ENCODE peak calls at places on chromosomes 1 and 21, in ten cellular contexts. One of them, this sample, is unnamed.

GRCh38 chr1:210438928-210439841 is 110.5 kb downstream of the HHAT start:
- DNase-seq in Right ventricle myocardium superior: no peak
- DNase-seq in NCI-H2029: no peak
- DNase-seq in choroid plexus epithelial cell: peak
- DNase-seq in cardiac fibroblast: peak
- DNase-seq in C1 segment of cervical spinal cord: no peak
- DNase-seq in NCI-H524: no peak
- DNase-seq in amniotic stem cell: peak
- DNase-seq in T-cell: no peak
- DNase-seq in HT1080: peak
- DNase-seq in this sample: no peak

GRCh38 chr1:162135271-162135775 is 65.8 kb downstream of the NOS1AP start:
- DNase-seq in cardiac fibroblast: no peak
- DNase-seq in NCI-H2029: no peak
- DNase-seq in HT1080: no peak
- DNase-seq in Right ventricle myocardium superior: no peak
- DNase-seq in choroid plexus epithelial cell: no peak
- DNase-seq in C1 segment of cervical spinal cord: no peak
- DNase-seq in NCI-H524: peak
- DNase-seq in amniotic stem cell: no peak
- DNase-seq in T-cell: no peak
- DNase-seq in this sample: no peak

GRCh38 chr1:221822591-221822990 is 80.7 kb upstream of the DUSP10 start:
- DNase-seq in NCI-H524: no peak
- DNase-seq in cardiac fibroblast: no peak
- DNase-seq in NCI-H2029: no peak
- DNase-seq in choroid plexus epithelial cell: no peak
- DNase-seq in C1 segment of cervical spinal cord: no peak
- DNase-seq in T-cell: no peak
- DNase-seq in Right ventricle myocardium superior: no peak
- DNase-seq in HT1080: no peak
- DNase-seq in amniotic stem cell: no peak
- DNase-seq in this sample: no peak

GRCh38 chr1:18632711-18633427 is 2.2 kb downstream of the PAX7 start:
- DNase-seq in cardiac fibroblast: no peak
- DNase-seq in NCI-H524: peak
- DNase-seq in amniotic stem cell: no peak
- DNase-seq in choroid plexus epithelial cell: no peak
- DNase-seq in NCI-H2029: peak
- DNase-seq in HT1080: no peak
- DNase-seq in T-cell: no peak
- DNase-seq in Right ventricle myocardium superior: no peak
- DNase-seq in C1 segment of cervical spinal cord: no peak
- DNase-seq in this sample: no peak

GRCh38 chr1:113980120-113980519 is 846 bp downstream of the OLFML3 start:
- DNase-seq in T-cell: no peak
- DNase-seq in amniotic stem cell: no peak
- DNase-seq in HT1080: no peak
- DNase-seq in C1 segment of cervical spinal cord: no peak
- DNase-seq in NCI-H2029: no peak
- DNase-seq in NCI-H524: peak
- DNase-seq in Right ventricle myocardium superior: peak
- DNase-seq in cardiac fibroblast: peak
- DNase-seq in choroid plexus epithelial cell: no peak
- DNase-seq in this sample: no peak

GRCh38 chr1:26546375-26546774 is 16.8 kb downstream of the RPS6KA1 start:
- DNase-seq in Right ventricle myocardium superior: no peak
- DNase-seq in amniotic stem cell: no peak
- DNase-seq in HT1080: peak
- DNase-seq in NCI-H524: no peak
- DNase-seq in cardiac fibroblast: no peak
- DNase-seq in NCI-H2029: no peak
- DNase-seq in choroid plexus epithelial cell: no peak
- DNase-seq in C1 segment of cervical spinal cord: no peak
- DNase-seq in T-cell: no peak
- DNase-seq in this sample: no peak

GRCh38 chr1:170461762-170462384 is 70.1 kb upstream of the GORAB start:
- DNase-seq in Right ventricle myocardium superior: no peak
- DNase-seq in T-cell: no peak
- DNase-seq in NCI-H2029: no peak
- DNase-seq in choroid plexus epithelial cell: peak
- DNase-seq in cardiac fibroblast: peak
- DNase-seq in amniotic stem cell: no peak
- DNase-seq in HT1080: peak
- DNase-seq in C1 segment of cervical spinal cord: no peak
- DNase-seq in NCI-H524: no peak
- DNase-seq in this sample: no peak

GRCh38 chr1:21914880-21915640 is 22.1 kb downstream of the HSPG2 start:
- DNase-seq in T-cell: no peak
- DNase-seq in C1 segment of cervical spinal cord: no peak
- DNase-seq in NCI-H524: no peak
- DNase-seq in Right ventricle myocardium superior: peak
- DNase-seq in HT1080: no peak
- DNase-seq in cardiac fibroblast: no peak
- DNase-seq in amniotic stem cell: no peak
- DNase-seq in NCI-H2029: peak
- DNase-seq in choroid plexus epithelial cell: no peak
- DNase-seq in this sample: no peak

GRCh38 chr1:65512383-65512782 is 91.9 kb downstream of the LEPR start:
- DNase-seq in NCI-H2029: peak
- DNase-seq in HT1080: no peak
- DNase-seq in choroid plexus epithelial cell: no peak
- DNase-seq in NCI-H524: no peak
- DNase-seq in amniotic stem cell: no peak
- DNase-seq in cardiac fibroblast: peak
- DNase-seq in T-cell: no peak
- DNase-seq in Right ventricle myocardium superior: no peak
- DNase-seq in C1 segment of cervical spinal cord: no peak
- DNase-seq in this sample: no peak

GRCh38 chr1:61238371-61238689 is 156.0 kb downstream of the NFIA start:
- DNase-seq in C1 segment of cervical spinal cord: no peak
- DNase-seq in amniotic stem cell: no peak
- DNase-seq in Right ventricle myocardium superior: no peak
- DNase-seq in NCI-H2029: no peak
- DNase-seq in NCI-H524: no peak
- DNase-seq in choroid plexus epithelial cell: no peak
- DNase-seq in cardiac fibroblast: no peak
- DNase-seq in HT1080: no peak
- DNase-seq in T-cell: no peak
- DNase-seq in this sample: no peak

GRCh38 chr1:25619101-25619890 is 2.7 kb downstream of the MAN1C1 start:
- DNase-seq in NCI-H524: peak
- DNase-seq in NCI-H2029: no peak
- DNase-seq in cardiac fibroblast: no peak
- DNase-seq in HT1080: peak
- DNase-seq in T-cell: no peak
- DNase-seq in Right ventricle myocardium superior: peak
- DNase-seq in choroid plexus epithelial cell: peak
- DNase-seq in amniotic stem cell: no peak
- DNase-seq in C1 segment of cervical spinal cord: peak
- DNase-seq in this sample: peak

GRCh38 chr1:39666772-39667171 is 5.1 kb downstream of the NT5C1A start:
- DNase-seq in amniotic stem cell: no peak
- DNase-seq in C1 segment of cervical spinal cord: no peak
- DNase-seq in NCI-H524: no peak
- DNase-seq in Right ventricle myocardium superior: no peak
- DNase-seq in choroid plexus epithelial cell: no peak
- DNase-seq in T-cell: no peak
- DNase-seq in NCI-H2029: no peak
- DNase-seq in HT1080: no peak
- DNase-seq in cardiac fibroblast: no peak
- DNase-seq in this sample: no peak

GRCh38 chr1:7301346-7301993 is 469.6 kb upstream of the VAMP3 start:
- DNase-seq in HT1080: no peak
- DNase-seq in NCI-H524: no peak
- DNase-seq in C1 segment of cervical spinal cord: no peak
- DNase-seq in amniotic stem cell: no peak
- DNase-seq in NCI-H2029: no peak
- DNase-seq in Right ventricle myocardium superior: no peak
- DNase-seq in choroid plexus epithelial cell: no peak
- DNase-seq in T-cell: no peak
- DNase-seq in cardiac fibroblast: no peak
- DNase-seq in this sample: no peak

GRCh38 chr1:91700771-91701493 is 185.0 kb downstream of the TGFBR3 start:
- DNase-seq in Right ventricle myocardium superior: no peak
- DNase-seq in NCI-H524: no peak
- DNase-seq in HT1080: no peak
- DNase-seq in amniotic stem cell: peak
- DNase-seq in cardiac fibroblast: peak
- DNase-seq in C1 segment of cervical spinal cord: no peak
- DNase-seq in T-cell: no peak
- DNase-seq in choroid plexus epithelial cell: peak
- DNase-seq in NCI-H2029: no peak
- DNase-seq in this sample: no peak

GRCh38 chr1:8653878-8654277 is 163.6 kb downstream of the RERE start:
- DNase-seq in C1 segment of cervical spinal cord: no peak
- DNase-seq in HT1080: no peak
- DNase-seq in Right ventricle myocardium superior: no peak
- DNase-seq in amniotic stem cell: no peak
- DNase-seq in cardiac fibroblast: no peak
- DNase-seq in choroid plexus epithelial cell: no peak
- DNase-seq in T-cell: no peak
- DNase-seq in NCI-H2029: no peak
- DNase-seq in NCI-H524: no peak
- DNase-seq in this sample: no peak

GRCh38 chr1:92324784-92325183 is 25.9 kb downstream of the RPAP2 start:
- DNase-seq in Right ventricle myocardium superior: no peak
- DNase-seq in cardiac fibroblast: no peak
- DNase-seq in HT1080: no peak
- DNase-seq in T-cell: no peak
- DNase-seq in NCI-H524: no peak
- DNase-seq in NCI-H2029: no peak
- DNase-seq in choroid plexus epithelial cell: no peak
- DNase-seq in amniotic stem cell: no peak
- DNase-seq in C1 segment of cervical spinal cord: no peak
- DNase-seq in this sample: no peak

GRCh38 chr1:115215703-115216521 is 122.1 kb downstream of the NGF start:
- DNase-seq in NCI-H2029: no peak
- DNase-seq in choroid plexus epithelial cell: no peak
- DNase-seq in cardiac fibroblast: no peak
- DNase-seq in Right ventricle myocardium superior: no peak
- DNase-seq in C1 segment of cervical spinal cord: no peak
- DNase-seq in NCI-H524: no peak
- DNase-seq in T-cell: no peak
- DNase-seq in amniotic stem cell: no peak
- DNase-seq in HT1080: peak
- DNase-seq in this sample: no peak

GRCh38 chr1:6613361-6614018 is at the start of gene PHF13:
- DNase-seq in C1 segment of cervical spinal cord: peak
- DNase-seq in amniotic stem cell: peak
- DNase-seq in HT1080: peak
- DNase-seq in cardiac fibroblast: peak
- DNase-seq in T-cell: peak
- DNase-seq in NCI-H2029: peak
- DNase-seq in NCI-H524: peak
- DNase-seq in Right ventricle myocardium superior: peak
- DNase-seq in choroid plexus epithelial cell: peak
- DNase-seq in this sample: peak

GRCh38 chr1:90579212-90579802 is 137.8 kb downstream of the BARHL2 start:
- DNase-seq in NCI-H2029: peak
- DNase-seq in C1 segment of cervical spinal cord: no peak
- DNase-seq in amniotic stem cell: peak
- DNase-seq in NCI-H524: peak
- DNase-seq in cardiac fibroblast: peak
- DNase-seq in Right ventricle myocardium superior: no peak
- DNase-seq in choroid plexus epithelial cell: peak
- DNase-seq in T-cell: no peak
- DNase-seq in HT1080: peak
- DNase-seq in this sample: no peak

GRCh38 chr21:31136891-31137290 is 98.6 kb upstream of the KRTAP19-8 start:
- DNase-seq in T-cell: no peak
- DNase-seq in NCI-H524: no peak
- DNase-seq in choroid plexus epithelial cell: peak
- DNase-seq in C1 segment of cervical spinal cord: no peak
- DNase-seq in Right ventricle myocardium superior: no peak
- DNase-seq in HT1080: no peak
- DNase-seq in cardiac fibroblast: peak
- DNase-seq in NCI-H2029: peak
- DNase-seq in amniotic stem cell: no peak
- DNase-seq in this sample: no peak

GRCh38 chr1:1554926-1555915 is 14.8 kb upstream of the TMEM240 start:
- DNase-seq in NCI-H524: no peak
- DNase-seq in Right ventricle myocardium superior: no peak
- DNase-seq in C1 segment of cervical spinal cord: no peak
- DNase-seq in cardiac fibroblast: peak
- DNase-seq in NCI-H2029: no peak
- DNase-seq in HT1080: peak
- DNase-seq in amniotic stem cell: no peak
- DNase-seq in choroid plexus epithelial cell: peak
- DNase-seq in T-cell: no peak
- DNase-seq in this sample: no peak

GRCh38 chr1:85700422-85700821 is 7.8 kb downstream of the ZNHIT6 start:
- DNase-seq in choroid plexus epithelial cell: no peak
- DNase-seq in HT1080: no peak
- DNase-seq in T-cell: no peak
- DNase-seq in Right ventricle myocardium superior: no peak
- DNase-seq in cardiac fibroblast: no peak
- DNase-seq in amniotic stem cell: no peak
- DNase-seq in C1 segment of cervical spinal cord: no peak
- DNase-seq in NCI-H524: no peak
- DNase-seq in NCI-H2029: no peak
- DNase-seq in this sample: no peak

GRCh38 chr1:119606394-119606793 is 41.7 kb downstream of the ZNF697 start:
- DNase-seq in choroid plexus epithelial cell: no peak
- DNase-seq in Right ventricle myocardium superior: no peak
- DNase-seq in HT1080: no peak
- DNase-seq in C1 segment of cervical spinal cord: no peak
- DNase-seq in NCI-H2029: no peak
- DNase-seq in NCI-H524: no peak
- DNase-seq in T-cell: no peak
- DNase-seq in cardiac fibroblast: no peak
- DNase-seq in amniotic stem cell: no peak
- DNase-seq in this sample: no peak

GRCh38 chr1:247386695-247387094 is 29.3 kb upstream of the NLRP3 start:
- DNase-seq in C1 segment of cervical spinal cord: no peak
- DNase-seq in Right ventricle myocardium superior: no peak
- DNase-seq in choroid plexus epithelial cell: peak
- DNase-seq in NCI-H2029: no peak
- DNase-seq in T-cell: no peak
- DNase-seq in HT1080: peak
- DNase-seq in amniotic stem cell: no peak
- DNase-seq in cardiac fibroblast: peak
- DNase-seq in NCI-H524: no peak
- DNase-seq in this sample: no peak

GRCh38 chr1:192788184-192788583 is 20.7 kb upstream of the RGS2 start:
- DNase-seq in T-cell: no peak
- DNase-seq in NCI-H524: no peak
- DNase-seq in C1 segment of cervical spinal cord: no peak
- DNase-seq in NCI-H2029: no peak
- DNase-seq in Right ventricle myocardium superior: no peak
- DNase-seq in amniotic stem cell: peak
- DNase-seq in cardiac fibroblast: peak
- DNase-seq in choroid plexus epithelial cell: peak
- DNase-seq in HT1080: peak
- DNase-seq in this sample: no peak

GRCh38 chr1:173280899-173281660 is 73.9 kb upstream of the TNFSF4 start:
- DNase-seq in T-cell: no peak
- DNase-seq in C1 segment of cervical spinal cord: no peak
- DNase-seq in HT1080: no peak
- DNase-seq in choroid plexus epithelial cell: peak
- DNase-seq in Right ventricle myocardium superior: no peak
- DNase-seq in NCI-H524: no peak
- DNase-seq in cardiac fibroblast: peak
- DNase-seq in NCI-H2029: no peak
- DNase-seq in amniotic stem cell: no peak
- DNase-seq in this sample: no peak

GRCh38 chr1:58592521-58593134 is 15.6 kb upstream of the TACSTD2 start:
- DNase-seq in NCI-H2029: no peak
- DNase-seq in C1 segment of cervical spinal cord: no peak
- DNase-seq in choroid plexus epithelial cell: peak
- DNase-seq in T-cell: no peak
- DNase-seq in NCI-H524: peak
- DNase-seq in amniotic stem cell: peak
- DNase-seq in HT1080: peak
- DNase-seq in Right ventricle myocardium superior: peak
- DNase-seq in cardiac fibroblast: peak
- DNase-seq in this sample: no peak

GRCh38 chr1:12172959-12173358 is 6.2 kb downstream of the TNFRSF1B start:
- DNase-seq in NCI-H524: no peak
- DNase-seq in T-cell: no peak
- DNase-seq in Right ventricle myocardium superior: no peak
- DNase-seq in NCI-H2029: no peak
- DNase-seq in choroid plexus epithelial cell: no peak
- DNase-seq in cardiac fibroblast: no peak
- DNase-seq in C1 segment of cervical spinal cord: no peak
- DNase-seq in HT1080: no peak
- DNase-seq in amniotic stem cell: no peak
- DNase-seq in this sample: no peak